ENCODE peak calls at places on chromosomes 6 and 20, in five cellular contexts. J, Y, H, E and X are unnamed samples.

GRCh38 chr6:81594501-81594900 is 158.0 kb downstream of the TENT5A start:
- DNase-seq in E (no peak), J (no peak), Y (no peak), H (no peak), X (no peak)

GRCh38 chr6:113873043-113873667 is 16.0 kb downstream of the MARCKS start:
- DNase-seq in J (no peak), H (no peak), E (no peak), Y (peak; percentile 66), X (no peak)

GRCh38 chr20:11368965-11369711 is 548.6 kb upstream of the BTBD3 start:
- DNase-seq in E (no peak), H (no peak), Y (no peak), J (no peak), X (no peak)

GRCh38 chr6:52728394-52728793 is 34.9 kb downstream of the GSTA2 start:
- DNase-seq in E (no peak), J (peak; percentile 7), H (no peak), Y (no peak), X (no peak)

GRCh38 chr20:58645277-58645968 is 5.7 kb upstream of the STX16 start:
- DNase-seq in E (no peak), H (no peak), Y (no peak), J (peak; percentile 22), X (no peak)

GRCh38 chr6:148179786-148180185 is 162.9 kb upstream of the SASH1 start:
- DNase-seq in J (peak; percentile 69), E (no peak), Y (no peak), H (no peak), X (no peak)

GRCh38 chr6:107488875-107489635 is 862 bp upstream of the SOBP start:
- DNase-seq in J (peak; percentile 47), Y (peak; percentile 48), H (peak; percentile 17), E (no peak), X (no peak)

GRCh38 chr20:10578607-10579006 is 95.2 kb downstream of the JAG1 start:
- DNase-seq in Y (no peak), H (no peak), E (no peak), J (peak; percentile 38), X (no peak)

GRCh38 chr20:49790077-49790798 is 22.4 kb upstream of the SLC9A8 start:
- DNase-seq in H (no peak), Y (no peak), E (no peak), J (peak; percentile 59), X (no peak)

GRCh38 chr20:23988561-23988960 is at the start of gene GGTLC1:
- DNase-seq in Y (peak; percentile 68), J (no peak), E (no peak), H (no peak), X (no peak)

GRCh38 chr20:52665441-52665840 is 306.7 kb upstream of the TSHZ2 start:
- DNase-seq in H (no peak), J (no peak), Y (no peak), E (no peak), X (no peak)

GRCh38 chr20:18314786-18315406 is 26.6 kb downstream of the ZNF133 start:
- DNase-seq in Y (no peak), J (peak; percentile 90), E (no peak), H (no peak), X (no peak)

GRCh38 chr6:63802606-63803206 is 167.1 kb downstream of the PHF3 start:
- DNase-seq in Y (no peak), E (no peak), J (peak; percentile 60), H (no peak), X (no peak)

GRCh38 chr20:48092596-48093280 is 307.5 kb upstream of the SULF2 start:
- DNase-seq in J (no peak), H (no peak), E (no peak), Y (no peak), X (no peak)

GRCh38 chr20:47740225-47741184 is 44.8 kb downstream of the SULF2 start:
- DNase-seq in E (no peak), H (no peak), Y (peak; percentile 78), J (no peak), X (no peak)

GRCh38 chr6:52160468-52161104 is 25.6 kb upstream of the IL17A start:
- DNase-seq in J (peak; percentile 6), H (no peak), E (no peak), Y (no peak), X (no peak)

GRCh38 chr20:20498081-20498861 is 130.4 kb downstream of the INSM1 start:
- DNase-seq in Y (no peak), J (peak; percentile 43), E (no peak), H (no peak), X (no peak)

GRCh38 chr6:106551155-106551554 is 78.1 kb downstream of the RTN4IP1 start:
- DNase-seq in H (no peak), E (no peak), J (no peak), Y (no peak), X (no peak)

GRCh38 chr6:1890071-1890470 is 280.4 kb downstream of the FOXC1 start:
- DNase-seq in J (no peak), H (no peak), Y (no peak), E (no peak), X (no peak)

GRCh38 chr6:17352302-17352701 is 41.1 kb upstream of the CAP2 start:
- DNase-seq in J (peak; percentile 21), Y (no peak), H (no peak), E (no peak), X (no peak)

GRCh38 chr6:131014080-131014776 is 48.8 kb downstream of the EPB41L2 start:
- DNase-seq in H (no peak), Y (no peak), J (no peak), E (no peak), X (no peak)

DNA sequence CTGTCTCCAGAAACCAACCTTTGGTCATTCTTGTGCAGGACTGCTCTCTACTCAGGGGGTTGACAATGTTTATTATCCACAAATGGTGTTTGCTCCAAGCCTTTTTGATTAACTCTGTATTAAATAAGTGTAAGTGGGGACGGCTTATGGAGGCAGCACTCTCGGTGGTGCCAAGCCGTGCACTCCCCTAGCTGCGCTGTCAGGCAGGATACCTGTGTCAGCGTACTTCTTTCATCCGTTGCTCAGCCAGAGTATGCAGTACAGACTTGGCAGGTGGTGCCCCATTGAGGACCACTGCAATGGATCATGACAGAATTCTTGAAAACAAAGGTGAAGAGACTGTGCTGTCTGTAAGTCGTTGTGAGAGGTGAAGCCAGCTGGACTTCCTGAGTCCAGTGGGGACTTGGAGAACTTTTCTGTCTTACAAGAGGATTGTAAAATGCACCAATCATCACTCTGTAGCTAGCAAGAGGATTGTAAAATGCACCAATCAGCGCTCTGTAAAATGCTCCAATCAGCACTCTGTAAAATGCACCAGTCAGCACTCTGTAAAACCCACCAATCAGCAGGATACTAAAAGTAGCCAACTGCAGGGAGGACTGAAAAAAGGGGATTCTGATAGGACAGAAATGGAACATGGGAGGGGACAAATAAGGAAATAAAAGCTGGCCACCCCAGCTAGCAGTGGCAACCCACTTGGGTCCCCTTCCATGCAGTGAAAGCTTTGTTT is 480.0 kb downstream of the MEI4 start:
- DNase-seq in Y (no peak), E (no peak), H (no peak), J (no peak), X (no peak)
- H3K9me3 ChIP-seq in Y (peaks cover 7% of the 10 kb centered on the region), E (no peaks in the 10 kb centered on the region), H (no peaks in the 10 kb centered on the region), J (no peaks in the 10 kb centered on the region), X (no peaks in the 10 kb centered on the region)

DNA sequence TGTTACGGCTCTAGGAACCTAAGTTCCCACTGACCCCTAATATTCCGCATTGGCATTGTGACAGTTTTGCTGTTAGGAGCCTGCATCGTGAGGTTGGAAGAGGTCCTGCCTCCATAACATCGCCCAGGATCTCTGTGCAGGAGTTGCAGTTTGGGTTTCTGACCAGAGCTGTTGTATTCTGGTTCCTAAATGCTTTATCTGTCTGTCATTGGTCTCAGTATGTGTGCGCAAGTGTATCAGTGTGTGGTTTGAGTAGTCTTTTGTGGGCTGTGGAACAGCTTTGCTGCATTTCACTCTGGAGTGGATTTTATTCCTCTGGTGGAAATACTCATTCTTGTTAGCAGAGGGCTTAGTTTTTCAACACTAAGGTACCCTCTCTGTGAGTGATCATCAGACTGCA is 95.6 kb downstream of the CDYL start:
- DNase-seq in E (no peak), J (no peak), H (no peak), Y (no peak), X (no peak)
- H3K4me3 ChIP-seq in E (no peak overlapping the region), J (no peak overlapping the region), H (no peak overlapping the region), Y (no peak overlapping the region), X (no peak overlapping the region)

DNA sequence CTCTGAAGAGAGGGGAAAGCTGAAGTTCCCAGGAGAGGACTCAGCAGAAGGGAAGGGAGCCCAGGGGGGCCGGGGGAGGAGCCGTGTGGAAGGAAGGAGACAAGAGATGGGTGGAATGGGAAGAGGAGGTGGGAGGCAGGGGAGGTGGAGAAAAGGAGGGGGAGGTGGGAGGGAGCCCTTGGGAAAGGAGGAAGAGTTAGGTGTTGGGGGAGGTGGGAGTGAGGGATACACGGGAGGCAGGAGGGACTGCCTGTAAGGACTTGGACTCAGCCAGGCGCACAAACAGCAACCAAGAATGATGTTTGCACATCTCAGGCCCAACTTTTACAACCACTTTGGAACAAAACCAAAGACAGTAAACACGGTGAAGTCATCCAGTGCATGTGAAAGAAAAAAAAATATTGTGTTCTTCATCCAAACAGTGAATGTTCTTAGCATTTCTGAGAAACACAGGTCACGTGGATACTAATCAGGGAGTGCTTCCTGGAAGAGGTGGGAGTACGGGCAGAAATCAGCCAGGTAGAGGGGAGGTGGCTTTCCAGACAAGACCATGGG is 17.4 kb upstream of the LSM14B start:
- DNase-seq in J (peak; percentile 68), Y (no peak), E (no peak), H (no peak), X (no peak)
- H3K9me3 ChIP-seq in J (no peaks in the 10 kb centered on the region), Y (peaks cover 36% of the 10 kb centered on the region), E (peaks cover 42% of the 10 kb centered on the region), H (peaks cover 12% of the 10 kb centered on the region), X (no peaks in the 10 kb centered on the region)

GRCh38 chr6:30447237-30447636 is 42.1 kb upstream of the HLA-E start:
- DNase-seq in H (no peak), Y (no peak), E (peak; percentile 77), J (peak; percentile 57), X (peak; percentile 70)

GRCh38 chr6:30441171-30441570 is 48.1 kb upstream of the HLA-E start:
- DNase-seq in J (no peak), Y (no peak), H (no peak), E (no peak), X (no peak)

GRCh38 chr6:30446259-30446658 is 43.0 kb upstream of the HLA-E start:
- DNase-seq in Y (no peak), H (no peak), E (no peak), J (no peak), X (no peak)

GRCh38 chr6:30444451-30444742 is 44.9 kb upstream of the HLA-E start:
- DNase-seq in J (no peak), E (no peak), Y (no peak), H (no peak), X (no peak)

GRCh38 chr6:30443657-30444450 is 45.5 kb upstream of the HLA-E start:
- DNase-seq in E (no peak), H (no peak), Y (no peak), J (peak; percentile 81), X (no peak)
- H3K4me3 ChIP-seq in E (peak overlapping the region; percentile 19), H (no peak overlapping the region), Y (no peak overlapping the region), J (no peak overlapping the region), X (peak overlapping the region; percentile 27)

DNA sequence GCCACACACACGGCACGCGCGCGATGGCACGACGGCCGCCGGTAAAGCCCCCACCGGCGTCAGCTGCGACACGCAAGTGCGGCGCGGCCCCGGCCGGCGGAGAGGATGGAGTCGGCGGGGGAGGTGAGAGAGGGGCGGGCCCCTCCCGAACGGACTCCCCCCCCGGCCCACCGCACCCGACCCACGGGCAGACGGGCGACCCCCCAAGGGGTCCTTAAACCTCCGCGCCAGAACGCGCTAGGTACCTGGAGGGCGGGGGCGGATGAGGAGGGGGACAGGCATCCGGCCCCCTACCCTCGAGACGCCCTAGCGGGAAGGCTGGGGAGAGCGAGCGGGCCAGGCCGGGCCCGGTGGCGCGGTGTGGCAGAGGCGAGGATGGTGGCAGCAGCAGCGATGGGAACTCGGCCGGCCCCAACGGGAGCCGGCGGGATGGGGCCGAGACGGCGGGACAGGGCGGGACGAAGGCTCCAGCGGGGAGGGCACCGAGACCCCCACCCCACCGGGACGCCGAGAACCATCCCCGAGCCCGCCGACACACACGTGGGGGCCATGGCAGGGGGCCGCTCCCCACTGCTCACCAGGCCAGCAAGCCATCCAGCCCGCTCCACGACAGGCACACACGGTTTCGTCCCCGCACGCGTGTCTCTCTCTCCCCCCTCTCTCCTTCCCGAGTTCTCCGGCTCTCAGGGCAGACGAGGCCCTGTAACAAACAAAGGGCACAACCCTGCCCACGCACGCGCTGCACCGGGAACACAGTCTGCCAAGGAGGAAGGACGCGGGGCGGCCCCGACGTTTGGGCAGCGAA is 1515.4 kb upstream of the DEFB115 start:
- DNase-seq in J (no peak), E (no peak), H (no peak), Y (no peak), X (no peak)
- H3K9me3 ChIP-seq in J (no peaks in the 10 kb centered on the region), E (no peaks in the 10 kb centered on the region), H (no peaks in the 10 kb centered on the region), Y (peaks cover 12% of the 10 kb centered on the region), X (peaks cover 11% of the 10 kb centered on the region)